ENCODE peak calls at places on chromosomes 4 and X, in nine cellular contexts. E, N, J, K, S, G, M, O and P are unnamed samples.

GRCh38 chr4:1466034-1466960 is 60.1 kb upstream of the NKX1-1 start:
- DNase-seq in E (no peak), N (no peak), J (no peak), K (no peak), S (no peak), G (no peak), M (no peak), O (no peak), P (no peak)

GRCh38 chr4:155407480-155407879 is 30.7 kb upstream of the MAP9 start:
- DNase-seq in E (no peak), N (no peak), J (no peak), K (no peak), S (no peak), G (no peak), M (no peak), O (no peak), P (no peak)

GRCh38 chr4:72341432-72341820 is 227.6 kb downstream of the ADAMTS3 start:
- DNase-seq in E (no peak), N (no peak), J (no peak), K (no peak), S (no peak), G (no peak), M (no peak), O (no peak), P (no peak)

GRCh38 chr4:1986578-1987210 is 22.1 kb downstream of the NELFA start:
- DNase-seq in E (no peak), N (no peak), J (no peak), K (no peak), S (no peak), G (no peak), M (no peak), O (no peak), P (no peak)

GRCh38 chr4:162610116-162610515 is 446.3 kb upstream of the FSTL5 start:
- DNase-seq in E (no peak), N (no peak), J (no peak), K (no peak), S (no peak), G (no peak), M (no peak), O (no peak), P (no peak)

GRCh38 chrX:16175329-16175728 is 8.0 kb downstream of the MAGEB17 start:
- DNase-seq in E (no peak), N (no peak), J (no peak), K (no peak), S (no peak), G (no peak), M (no peak), O (no peak), P (no peak)

GRCh38 chr4:7650606-7651400 is 216.1 kb upstream of the PSAPL1 start:
- DNase-seq in E (peak; percentile 41), N (peak; percentile 44), J (no peak), K (peak; percentile 56), S (no peak), G (no peak), M (no peak), O (no peak), P (peak; percentile 19)

GRCh38 chrX:37896491-37896890 is 49.1 kb upstream of the DYNLT3 start:
- DNase-seq in E (no peak), N (no peak), J (no peak), K (no peak), S (no peak), G (no peak), M (no peak), O (no peak), P (no peak)

GRCh38 chrX:129529685-129530281 is 6.5 kb upstream of the SMARCA1 start:
- DNase-seq in E (no peak), N (no peak), J (no peak), K (no peak), S (no peak), G (no peak), M (no peak), O (no peak), P (no peak)

GRCh38 chrX:21972721-21973120 is 32.2 kb downstream of the SMS start:
- DNase-seq in E (peak; percentile 72), N (no peak), J (no peak), K (no peak), S (no peak), G (no peak), M (no peak), O (no peak), P (no peak)

GRCh38 chr4:173040200-173040599 is 128.4 kb upstream of the GALNT7 start:
- DNase-seq in E (no peak), N (no peak), J (no peak), K (peak; percentile 25), S (no peak), G (no peak), M (no peak), O (no peak), P (no peak)